ENCODE peak calls at places on chromosomes 6 and 20, in six cellular contexts. N is NB4; P is astrocyte of the spinal cord; V is hepatic stellate cell; Z is stimulated activated CD4-positive, alpha-beta T cell treated with anti-CD3 and anti-CD28 coated beads, TNF-alpha, amount 100 ng/mL, for 4 hours; I is activated T-helper 1 cell treated with anti-CD3 and anti-CD28 coated beads, Interleukin-12 subunit alpha, Interleukin-12 subunit beta, Interleukin-2, Interleukin-4 antibody, amounts not matched to agents 30 ng/mL and 10 ng/mL and 1 ng/mL, durations not matched to agents 14 hours and 24 hours and 36 hours. D is an unnamed sample.
A peak's percentile ranks its signal among the peaks of the same experiment; 100 is the strongest.

GRCh38 chr20:16491277-16491912 is 81.9 kb downstream of the KIF16B start:
- DNase-seq in I (no peak), P (no peak), V (no peak), N (no peak), Z (no peak), D (no peak)

GRCh38 chr6:27922949-27923348 is 10.8 kb upstream of the OR2B2 start:
- DNase-seq in Z (no peak), N (no peak), V (no peak), I (no peak), P (no peak), D (no peak)

GRCh38 chr6:1832844-1833787 is 223.4 kb downstream of the FOXC1 start:
- DNase-seq in N (no peak), V (no peak), P (peak; percentile 52), Z (no peak), I (no peak), D (no peak)

GRCh38 chr20:61300293-61300692 is 48.2 kb downstream of the CDH4 start:
- DNase-seq in V (no peak), Z (no peak), P (no peak), I (no peak), N (no peak), D (no peak)

GRCh38 chr20:51128198-51128597 is 105.3 kb upstream of the KCNG1 start:
- DNase-seq in N (no peak), V (peak; percentile 29), Z (no peak), I (no peak), P (peak; percentile 90), D (no peak)

GRCh38 chr6:35327349-35328027 is 14.9 kb upstream of the PPARD start:
- DNase-seq in N (peak; percentile 77), P (peak; percentile 51), I (peak; percentile 59), V (peak; percentile 70), Z (peak; percentile 35), D (peak; percentile 49)

GRCh38 chr6:135087403-135087802 is 32.8 kb upstream of the HBS1L start:
- DNase-seq in Z (no peak), N (peak; percentile 56), I (no peak), P (no peak), V (no peak), D (no peak)

GRCh38 chr6:32173051-32173727 is 2.7 kb downstream of the AGPAT1 start:
- DNase-seq in P (no peak), I (no peak), V (no peak), N (no peak), Z (no peak), D (no peak)